ENCODE peak calls at places on chromosomes 5 and 9, in six cellular contexts. One of them, this sample, is unnamed.
A peak's percentile ranks its signal among the peaks of the same experiment; 100 is the strongest.

GRCh38 chr5:39523821-39524220 is 99.0 kb upstream of the DAB2 start:
- DNase-seq in adrenal gland: no peak
- DNase-seq in HCT116: no peak
- DNase-seq in body of pancreas: no peak
- DNase-seq in IMR-90: peak; percentile 84
- DNase-seq in sigmoid colon: no peak
- DNase-seq in this sample: no peak

GRCh38 chr9:4622016-4622415 is 40.1 kb upstream of the PLPP6 start:
- DNase-seq in adrenal gland: no peak
- DNase-seq in HCT116: no peak
- DNase-seq in body of pancreas: no peak
- DNase-seq in IMR-90: no peak
- DNase-seq in sigmoid colon: no peak
- DNase-seq in this sample: no peak

GRCh38 chr9:2319421-2319820 is 302.2 kb upstream of the VLDLR start:
- DNase-seq in adrenal gland: no peak
- DNase-seq in HCT116: no peak
- DNase-seq in body of pancreas: no peak
- DNase-seq in IMR-90: peak; percentile 37
- DNase-seq in sigmoid colon: no peak
- DNase-seq in this sample: no peak

GRCh38 chr9:35095175-35095574 is 1.2 kb downstream of the PIGO start:
- DNase-seq in adrenal gland: no peak
- DNase-seq in HCT116: no peak
- DNase-seq in body of pancreas: no peak
- DNase-seq in IMR-90: no peak
- DNase-seq in sigmoid colon: no peak
- DNase-seq in this sample: no peak

GRCh38 chr5:76427481-76428140 is 24.5 kb downstream of the IQGAP2 start:
- DNase-seq in adrenal gland: no peak
- DNase-seq in HCT116: no peak
- DNase-seq in body of pancreas: no peak
- DNase-seq in IMR-90: no peak
- DNase-seq in sigmoid colon: no peak
- DNase-seq in this sample: no peak

GRCh38 chr5:177490992-177491391 is 6.4 kb downstream of the PDLIM7 start:
- DNase-seq in adrenal gland: no peak
- DNase-seq in HCT116: no peak
- DNase-seq in body of pancreas: no peak
- DNase-seq in IMR-90: no peak
- DNase-seq in sigmoid colon: no peak
- DNase-seq in this sample: no peak

GRCh38 chr9:134620751-134621557 is 20.6 kb upstream of the COL5A1 start:
- DNase-seq in adrenal gland: peak; percentile 6
- DNase-seq in HCT116: no peak
- DNase-seq in body of pancreas: no peak
- DNase-seq in IMR-90: no peak
- DNase-seq in sigmoid colon: peak; percentile 58
- DNase-seq in this sample: no peak

GRCh38 chr9:105912868-105913516 is 218.7 kb downstream of the TMEM38B start:
- DNase-seq in adrenal gland: no peak
- DNase-seq in HCT116: peak; percentile 53
- DNase-seq in body of pancreas: no peak
- DNase-seq in IMR-90: no peak
- DNase-seq in sigmoid colon: no peak
- DNase-seq in this sample: no peak

GRCh38 chr5:134122530-134122929 is 8.0 kb downstream of the TCF7 start:
- DNase-seq in adrenal gland: no peak
- DNase-seq in HCT116: no peak
- DNase-seq in body of pancreas: no peak
- DNase-seq in IMR-90: no peak
- DNase-seq in sigmoid colon: no peak
- DNase-seq in this sample: no peak

GRCh38 chr5:127227881-127228280 is 62.7 kb upstream of the MEGF10 start:
- DNase-seq in adrenal gland: no peak
- DNase-seq in HCT116: no peak
- DNase-seq in body of pancreas: no peak
- DNase-seq in IMR-90: peak; percentile 7
- DNase-seq in sigmoid colon: no peak
- DNase-seq in this sample: no peak

GRCh38 chr5:766666-767431 is 17.7 kb downstream of the ZDHHC11B start:
- DNase-seq in adrenal gland: no peak
- DNase-seq in HCT116: no peak
- DNase-seq in body of pancreas: no peak
- DNase-seq in IMR-90: no peak
- DNase-seq in sigmoid colon: no peak
- DNase-seq in this sample: no peak

GRCh38 chr5:143613329-143613728 is 198.6 kb upstream of the HMHB1 start:
- DNase-seq in adrenal gland: no peak
- DNase-seq in HCT116: no peak
- DNase-seq in body of pancreas: no peak
- DNase-seq in IMR-90: no peak
- DNase-seq in sigmoid colon: no peak
- DNase-seq in this sample: no peak

GRCh38 chr9:87525546-87526303 is 28.1 kb downstream of the DAPK1 start:
- DNase-seq in adrenal gland: no peak
- DNase-seq in HCT116: no peak
- DNase-seq in body of pancreas: no peak
- DNase-seq in IMR-90: no peak
- DNase-seq in sigmoid colon: no peak
- DNase-seq in this sample: peak; percentile 60

GRCh38 chr9:130395810-130396435 is 48.8 kb upstream of the ASS1 start:
- DNase-seq in adrenal gland: no peak
- DNase-seq in HCT116: no peak
- DNase-seq in body of pancreas: no peak
- DNase-seq in IMR-90: no peak
- DNase-seq in sigmoid colon: no peak
- DNase-seq in this sample: no peak

GRCh38 chr5:952597-953271 is 55.9 kb upstream of the NKD2 start:
- DNase-seq in adrenal gland: no peak
- DNase-seq in HCT116: no peak
- DNase-seq in body of pancreas: no peak
- DNase-seq in IMR-90: no peak
- DNase-seq in sigmoid colon: no peak
- DNase-seq in this sample: no peak

GRCh38 chr5:128407956-128408355 is 130.1 kb downstream of the FBN2 start:
- DNase-seq in adrenal gland: no peak
- DNase-seq in HCT116: no peak
- DNase-seq in body of pancreas: no peak
- DNase-seq in IMR-90: no peak
- DNase-seq in sigmoid colon: no peak
- DNase-seq in this sample: no peak

GRCh38 chr9:132409828-132410528 is at the start of gene CFAP77:
- DNase-seq in adrenal gland: peak; percentile 22
- DNase-seq in HCT116: peak; percentile 26
- DNase-seq in body of pancreas: peak; percentile 30
- DNase-seq in IMR-90: peak; percentile 39
- DNase-seq in sigmoid colon: peak; percentile 65
- DNase-seq in this sample: no peak

GRCh38 chr5:143536364-143536763 is 132.9 kb upstream of the NR3C1 start:
- DNase-seq in adrenal gland: no peak
- DNase-seq in HCT116: peak; percentile 37
- DNase-seq in body of pancreas: peak; percentile 12
- DNase-seq in IMR-90: peak; percentile 99
- DNase-seq in sigmoid colon: no peak
- DNase-seq in this sample: no peak

GRCh38 chr9:105475302-105475701 is 27.5 kb downstream of the FSD1L start:
- DNase-seq in adrenal gland: no peak
- DNase-seq in HCT116: no peak
- DNase-seq in body of pancreas: no peak
- DNase-seq in IMR-90: peak; percentile 64
- DNase-seq in sigmoid colon: no peak
- DNase-seq in this sample: no peak

GRCh38 chr9:99821187-99822095 is at the start of gene NR4A3:
- DNase-seq in adrenal gland: peak; percentile 96
- DNase-seq in HCT116: peak; percentile 96
- DNase-seq in body of pancreas: peak; percentile 92
- DNase-seq in IMR-90: peak; percentile 99
- DNase-seq in sigmoid colon: peak; percentile 99
- DNase-seq in this sample: peak; percentile 97
- TF ChIP-seq POLR2A in adrenal gland: peak; percentile 89
- TF ChIP-seq POLR2A in HCT116: no peak
- TF ChIP-seq POLR2A in body of pancreas: peak; percentile 90
- TF ChIP-seq POLR2A in IMR-90: peak; percentile 97
- TF ChIP-seq POLR2A in sigmoid colon: peak; percentile 76
- TF ChIP-seq POLR2A in this sample: peak; percentile 56

GRCh38 chr5:105907016-105907415 is 1763.7 kb downstream of the EFNA5 start:
- DNase-seq in adrenal gland: no peak
- DNase-seq in HCT116: no peak
- DNase-seq in body of pancreas: no peak
- DNase-seq in IMR-90: peak; percentile 69
- DNase-seq in sigmoid colon: no peak
- DNase-seq in this sample: no peak
- H3K27ac ChIP-seq in adrenal gland: no peak overlapping the region
- H3K27ac ChIP-seq in HCT116: no peak overlapping the region
- H3K27ac ChIP-seq in body of pancreas: no peak overlapping the region
- H3K27ac ChIP-seq in IMR-90: no peak overlapping the region
- H3K27ac ChIP-seq in sigmoid colon: no peak overlapping the region
- H3K27ac ChIP-seq in this sample: no peak overlapping the region

GRCh38 chr9:91423785-91424402 is at the start of gene NFIL3:
- DNase-seq in adrenal gland: peak; percentile 88
- DNase-seq in HCT116: no peak
- DNase-seq in body of pancreas: peak; percentile 88
- DNase-seq in IMR-90: peak; percentile 78
- DNase-seq in sigmoid colon: peak; percentile 93
- DNase-seq in this sample: no peak

GRCh38 chr9:91422832-91423711 is 560 bp downstream of the NFIL3 start:
- DNase-seq in adrenal gland: peak; percentile 69
- DNase-seq in HCT116: no peak
- DNase-seq in body of pancreas: peak; percentile 77
- DNase-seq in IMR-90: peak; percentile 85
- DNase-seq in sigmoid colon: peak; percentile 96
- DNase-seq in this sample: peak; percentile 95

GRCh38 chr9:91421022-91421765 is 2.4 kb downstream of the NFIL3 start:
- DNase-seq in adrenal gland: peak; percentile 57
- DNase-seq in HCT116: no peak
- DNase-seq in body of pancreas: peak; percentile 33
- DNase-seq in IMR-90: peak; percentile 62
- DNase-seq in sigmoid colon: peak; percentile 77
- DNase-seq in this sample: no peak

GRCh38 chr9:91420471-91421021 is 3.1 kb downstream of the NFIL3 start:
- DNase-seq in adrenal gland: peak; percentile 21
- DNase-seq in HCT116: no peak
- DNase-seq in body of pancreas: no peak
- DNase-seq in IMR-90: peak; percentile 43
- DNase-seq in sigmoid colon: no peak
- DNase-seq in this sample: no peak

DNA sequence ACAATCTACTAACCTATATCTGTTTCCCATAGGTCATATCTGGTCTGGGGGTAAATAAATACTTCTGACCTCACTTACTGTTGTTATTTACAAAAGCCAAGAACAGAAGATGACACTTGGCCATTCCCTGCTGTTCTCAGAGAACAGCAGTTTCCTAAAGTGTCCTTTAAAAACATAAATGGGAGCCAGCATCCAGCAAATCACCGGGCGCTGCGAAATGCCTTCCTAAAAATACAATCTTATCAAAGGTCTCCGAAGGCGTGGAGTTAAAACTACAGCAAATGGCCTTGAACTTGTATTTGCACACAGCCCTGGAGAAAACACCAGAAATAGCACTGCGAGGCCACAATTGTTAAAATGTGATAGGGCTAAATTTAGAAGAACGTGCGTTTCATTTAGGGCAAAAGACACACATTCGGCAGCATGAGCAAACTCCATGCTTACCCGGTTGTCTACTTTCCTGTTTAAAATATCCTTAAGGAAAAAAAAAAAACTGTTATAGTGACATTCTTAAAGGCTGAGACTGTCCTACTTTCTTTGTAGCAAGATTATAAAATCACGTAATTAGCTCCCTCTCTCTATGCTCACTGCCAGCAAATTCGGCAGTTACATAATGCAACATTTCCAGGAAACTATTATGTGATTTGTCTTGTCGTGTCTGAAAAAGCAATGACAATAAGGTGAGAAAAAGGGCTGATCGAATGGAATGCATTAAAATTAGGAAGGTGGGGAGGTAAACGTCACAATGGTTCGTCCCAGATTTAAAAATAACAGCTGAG is 1.5 kb downstream of the NFIL3 start:
- DNase-seq in adrenal gland: peak; percentile 61
- DNase-seq in HCT116: no peak
- DNase-seq in body of pancreas: peak; percentile 25
- DNase-seq in IMR-90: peak; percentile 41
- DNase-seq in sigmoid colon: no peak
- DNase-seq in this sample: no peak
- H3K4me3 ChIP-seq in adrenal gland: no peak overlapping the region
- H3K4me3 ChIP-seq in HCT116: peak overlapping the region; percentile 90
- H3K4me3 ChIP-seq in body of pancreas: no peak overlapping the region
- H3K4me3 ChIP-seq in IMR-90: peak overlapping the region; percentile 58
- H3K4me3 ChIP-seq in sigmoid colon: peak overlapping the region; percentile 81
- H3K4me3 ChIP-seq in this sample: peak overlapping the region; percentile 83

GRCh38 chr9:127790094-127790855 is 4.4 kb downstream of the CDK9 start:
- DNase-seq in adrenal gland: no peak
- DNase-seq in HCT116: no peak
- DNase-seq in body of pancreas: no peak
- DNase-seq in IMR-90: no peak
- DNase-seq in sigmoid colon: no peak
- DNase-seq in this sample: no peak
- TF ChIP-seq POLR2A in adrenal gland: no peak
- TF ChIP-seq POLR2A in HCT116: no peak
- TF ChIP-seq POLR2A in body of pancreas: no peak
- TF ChIP-seq POLR2A in IMR-90: no peak
- TF ChIP-seq POLR2A in sigmoid colon: no peak
- TF ChIP-seq POLR2A in this sample: no peak

DNA sequence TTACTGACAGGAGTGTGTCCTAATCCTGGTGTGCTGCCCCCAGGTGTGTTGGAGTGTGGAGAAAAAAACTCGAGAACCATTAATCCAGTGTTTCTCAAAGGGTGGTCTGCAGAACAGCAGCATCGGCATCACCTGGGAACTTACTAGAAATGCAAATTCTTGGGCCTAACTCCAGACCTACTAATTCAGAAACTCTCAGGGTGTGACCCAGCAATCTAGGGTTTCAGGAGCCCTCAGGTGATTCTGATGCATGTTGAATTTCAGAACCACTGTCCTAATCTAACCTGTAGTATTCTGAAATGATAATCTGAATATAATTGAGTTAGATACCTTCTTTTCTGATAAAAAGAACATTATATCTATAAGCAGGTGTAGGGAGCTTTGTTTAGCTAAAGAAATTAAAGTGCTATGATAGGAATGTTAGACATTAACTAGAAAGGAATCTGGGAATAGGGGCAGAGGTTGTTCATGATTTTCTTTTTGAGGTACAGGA is 30.1 kb upstream of the IL6ST start:
- DNase-seq in adrenal gland: no peak
- DNase-seq in HCT116: no peak
- DNase-seq in body of pancreas: no peak
- DNase-seq in IMR-90: no peak
- DNase-seq in sigmoid colon: no peak
- DNase-seq in this sample: no peak
- H3K27ac ChIP-seq in adrenal gland: no peak overlapping the region
- H3K27ac ChIP-seq in HCT116: no peak overlapping the region
- H3K27ac ChIP-seq in body of pancreas: no peak overlapping the region
- H3K27ac ChIP-seq in IMR-90: no peak overlapping the region
- H3K27ac ChIP-seq in sigmoid colon: no peak overlapping the region
- H3K27ac ChIP-seq in this sample: no peak overlapping the region

DNA sequence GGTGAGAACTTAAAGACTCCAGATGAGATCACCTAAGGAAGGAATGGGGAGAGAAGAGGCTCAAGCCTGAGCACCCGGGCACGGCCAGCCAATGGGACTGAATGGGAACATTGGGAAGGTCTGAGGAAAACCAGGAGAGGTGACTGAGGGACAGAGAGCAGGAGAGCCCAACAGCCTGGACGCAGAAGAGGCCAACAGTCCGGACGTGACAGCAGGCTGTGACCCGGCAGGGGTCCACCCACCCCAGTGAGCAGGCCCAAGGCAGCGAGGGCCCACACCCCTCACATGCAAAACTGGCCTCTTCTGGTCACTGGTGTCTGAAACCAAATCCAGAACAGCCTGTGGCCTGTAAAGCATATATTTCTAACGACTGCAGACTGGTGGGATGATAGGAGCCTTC is 7.6 kb upstream of the SPTLC1 start:
- DNase-seq in adrenal gland: no peak
- DNase-seq in HCT116: no peak
- DNase-seq in body of pancreas: no peak
- DNase-seq in IMR-90: no peak
- DNase-seq in sigmoid colon: no peak
- DNase-seq in this sample: no peak
- H3K4me3 ChIP-seq in adrenal gland: no peak overlapping the region
- H3K4me3 ChIP-seq in HCT116: no peak overlapping the region
- H3K4me3 ChIP-seq in body of pancreas: no peak overlapping the region
- H3K4me3 ChIP-seq in IMR-90: no peak overlapping the region
- H3K4me3 ChIP-seq in sigmoid colon: no peak overlapping the region
- H3K4me3 ChIP-seq in this sample: no peak overlapping the region

This sample was measured in esophagus muscularis mucosa.